ENCODE peak calls at places on chromosomes 12 and 14, in four cellular contexts. E, K, I and M are unnamed samples.

GRCh38 chr12:78442454-78442801 is 422.1 kb upstream of the SYT1 start:
- DNase-seq in E (peak; percentile 56), K (no peak), I (no peak), M (no peak)

GRCh38 chr12:128449146-128449894 is 182.3 kb downstream of the TMEM132C start:
- DNase-seq in E (no peak), K (no peak), I (no peak), M (no peak)

GRCh38 chr12:95262808-95263207 is 45.2 kb downstream of the VEZT start:
- DNase-seq in E (peak; percentile 14), K (peak; percentile 25), I (no peak), M (no peak)

GRCh38 chr12:126772171-126772864 is 1494.7 kb upstream of the TMEM132C start:
- DNase-seq in E (peak; percentile 2), K (peak; percentile 25), I (no peak), M (no peak)

GRCh38 chr12:30573145-30573544 is 122.5 kb downstream of the IPO8 start:
- DNase-seq in E (no peak), K (no peak), I (no peak), M (no peak)

GRCh38 chr14:36070056-36071043 is 106.2 kb downstream of the PTCSC3 start:
- DNase-seq in E (peak; percentile 64), K (peak; percentile 76), I (peak; percentile 70), M (peak; percentile 78)

GRCh38 chr14:101176535-101177205 is 273.1 kb upstream of the RTL1 start:
- DNase-seq in E (no peak), K (no peak), I (no peak), M (peak; percentile 17)

GRCh38 chr14:96564389-96564788 is 62.2 kb downstream of the PAPOLA start:
- DNase-seq in E (no peak), K (no peak), I (no peak), M (no peak)

GRCh38 chr14:36238666-36239363 is 62.3 kb upstream of the PTCSC3 start:
- DNase-seq in E (peak; percentile 70), K (no peak), I (no peak), M (no peak)

GRCh38 chr14:92607702-92608429 is 94.3 kb downstream of the RIN3 start:
- DNase-seq in E (peak; percentile 89), K (no peak), I (no peak), M (no peak)

GRCh38 chr12:122137681-122138080 is 36.3 kb downstream of the IL31 start:
- DNase-seq in E (no peak), K (peak; percentile 53), I (peak; percentile 82), M (peak; percentile 88)

GRCh38 chr12:26187429-26187828 is 7.9 kb upstream of the SSPN start:
- DNase-seq in E (no peak), K (peak; percentile 54), I (no peak), M (no peak)

GRCh38 chr12:65817866-65818265 is 6.4 kb upstream of the HMGA2 start:
- DNase-seq in E (no peak), K (peak; percentile 85), I (no peak), M (no peak)

GRCh38 chr14:75454963-75455546 is 27.2 kb downstream of the JDP2 start:
- DNase-seq in E (peak; percentile 76), K (peak; percentile 54), I (no peak), M (no peak)

GRCh38 chr14:90828642-90829487 is 12.6 kb upstream of the TTC7B start:
- DNase-seq in E (no peak), K (no peak), I (no peak), M (no peak)

GRCh38 chr12:55188573-55188972 is 32.3 kb upstream of the OR10A7 start:
- DNase-seq in E (no peak), K (no peak), I (no peak), M (no peak)

GRCh38 chr12:4630262-4630661 is 18.6 kb downstream of the AKAP3 start:
- DNase-seq in E (no peak), K (no peak), I (no peak), M (no peak)

GRCh38 chr12:89373772-89374572 is 21.7 kb upstream of the DUSP6 start:
- DNase-seq in E (peak; percentile 90), K (no peak), I (no peak), M (no peak)

DNA sequence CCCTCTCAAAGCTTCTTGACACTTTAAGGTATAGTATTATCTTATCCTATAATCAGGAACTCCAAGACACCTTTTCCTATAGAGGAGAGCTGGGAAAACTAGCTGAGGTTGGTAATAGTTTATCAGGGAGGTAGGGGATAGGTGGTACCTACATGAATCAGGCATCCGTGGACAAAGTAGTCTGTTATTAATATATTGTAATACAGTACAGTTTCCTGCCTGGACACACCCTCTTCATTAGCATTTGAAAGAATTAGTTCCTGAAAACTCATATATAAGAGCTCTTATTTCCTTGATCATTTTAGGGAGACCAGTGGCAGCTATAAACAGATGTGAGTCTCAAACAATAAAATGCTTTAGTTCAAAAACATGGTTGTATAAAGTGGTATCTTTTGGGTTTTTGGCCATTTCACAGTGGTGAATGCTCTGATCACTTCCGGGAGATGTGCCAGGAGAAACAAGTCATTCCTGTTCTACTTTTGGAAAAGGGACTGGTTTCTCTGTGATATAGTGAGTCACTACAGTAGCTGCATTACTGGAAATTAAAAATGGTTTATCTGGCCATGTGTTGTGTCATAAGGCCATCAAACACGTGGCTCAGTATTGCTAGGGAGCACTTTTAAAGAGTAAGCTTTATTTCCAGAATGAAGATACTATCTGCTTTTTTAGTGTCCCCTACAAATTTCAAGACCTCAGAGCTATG is 98.1 kb downstream of the KLRB1 start:
- DNase-seq in E (peak; percentile 73), K (no peak), I (no peak), M (no peak)
- H2BK120ac ChIP-seq in E (no peak overlapping the region), K (no peak overlapping the region), I (no peak overlapping the region), M (no peak overlapping the region)

GRCh38 chr14:102182901-102183619 is 43.4 kb downstream of the WDR20 start:
- DNase-seq in E (no peak), K (no peak), I (no peak), M (no peak)
- H3K56ac ChIP-seq in E (no peak overlapping the region), K (no peak overlapping the region), I (no peak overlapping the region), M (no peak overlapping the region)

DNA sequence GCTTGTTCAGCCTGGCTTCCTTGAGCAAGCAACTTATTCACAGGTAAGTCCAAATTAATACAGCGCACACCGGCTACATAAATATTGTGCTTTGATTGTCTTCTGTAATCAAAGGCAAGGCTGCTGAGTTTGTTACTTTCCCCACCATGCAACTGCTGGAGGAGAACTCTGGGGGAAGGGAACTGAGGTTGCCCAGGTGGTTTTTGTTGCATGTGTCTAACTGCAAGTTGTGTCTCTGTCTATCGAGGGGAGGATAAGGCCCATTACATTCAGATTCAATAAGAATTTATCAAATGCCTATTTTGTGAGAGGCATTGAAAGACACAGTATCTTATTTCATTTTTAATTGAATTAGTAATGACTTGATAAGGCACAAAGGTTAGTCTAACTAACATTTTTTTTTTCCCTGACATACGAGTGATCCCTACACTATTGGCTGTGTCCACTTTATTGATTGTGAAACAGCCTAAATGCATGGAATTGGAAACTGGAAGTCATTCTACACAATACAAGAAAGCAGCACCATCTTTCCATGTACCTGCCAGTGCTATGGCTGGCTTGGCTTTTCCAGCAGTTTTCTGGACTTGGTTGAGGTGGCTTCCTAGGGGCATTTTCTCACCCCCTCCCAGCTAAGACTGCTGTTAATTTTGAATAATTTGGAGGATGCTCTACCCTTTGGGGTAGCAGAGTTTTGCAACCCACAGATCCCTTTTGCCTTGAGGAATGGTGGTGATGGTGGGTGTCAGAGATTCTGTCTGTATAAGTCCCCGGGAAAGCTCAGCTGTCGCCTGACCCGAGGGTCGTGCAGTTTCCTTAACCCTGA is 943 bp upstream of the CHST11 start:
- DNase-seq in E (no peak), K (no peak), I (no peak), M (no peak)
- H2BK15ac ChIP-seq in E (no peak overlapping the region), K (no peak overlapping the region), I (no peak overlapping the region), M (no peak overlapping the region)

GRCh38 chr14:70213721-70214282 is 25.1 kb upstream of the SLC8A3 start:
- DNase-seq in E (no peak), K (peak; percentile 68), I (no peak), M (no peak)
- H2BK120ac ChIP-seq in E (no peak overlapping the region), K (no peak overlapping the region), I (no peak overlapping the region), M (no peak overlapping the region)

GRCh38 chr12:62335057-62335456 is 74.9 kb downstream of the USP15 start:
- DNase-seq in E (no peak), K (no peak), I (no peak), M (no peak)
- H3K56ac ChIP-seq in E (no peak overlapping the region), K (no peak overlapping the region), I (no peak overlapping the region), M (no peak overlapping the region)

GRCh38 chr12:109679716-109680520 is 33.7 kb upstream of the FAM222A start:
- DNase-seq in E (no peak), K (peak; percentile 45), I (no peak), M (peak; percentile 51)

GRCh38 chr12:109680521-109681030 is 33.0 kb upstream of the FAM222A start:
- DNase-seq in E (no peak), K (no peak), I (no peak), M (no peak)

GRCh38 chr12:109675411-109675810 is 38.2 kb upstream of the FAM222A start:
- DNase-seq in E (no peak), K (no peak), I (no peak), M (no peak)

GRCh38 chr12:109677323-109677722 is 36.3 kb upstream of the FAM222A start:
- DNase-seq in E (no peak), K (peak; percentile 54), I (no peak), M (no peak)

DNA sequence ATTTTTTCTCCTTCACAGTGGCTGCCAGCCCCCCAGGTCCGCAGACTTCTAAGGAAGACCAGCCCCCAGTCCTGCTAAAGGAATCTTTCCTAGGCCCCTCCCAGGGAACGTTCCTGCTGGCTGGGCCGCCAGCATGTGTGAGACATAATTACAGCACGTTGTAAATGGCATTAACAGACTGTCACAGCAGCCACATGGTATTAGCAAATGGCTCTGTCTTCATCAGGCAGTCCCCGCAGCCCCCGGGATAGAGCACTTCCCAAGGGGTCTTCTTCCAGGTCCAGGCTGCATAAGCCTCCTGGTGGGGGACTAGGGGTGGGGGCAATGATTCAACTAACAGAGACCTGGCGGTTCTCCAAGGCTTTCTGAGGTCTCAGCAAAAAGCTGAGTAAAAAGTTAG is 34.9 kb upstream of the FAM222A start:
- DNase-seq in E (no peak), K (peak; percentile 86), I (no peak), M (no peak)
- H2BK15ac ChIP-seq in E (no peak overlapping the region), K (no peak overlapping the region), I (no peak overlapping the region), M (no peak overlapping the region)

GRCh38 chr12:50929831-50930230 is 22.5 kb upstream of the HIGD1C start:
- DNase-seq in E (no peak), K (no peak), I (no peak), M (no peak)
- H2BK120ac ChIP-seq in E (no peak overlapping the region), K (no peak overlapping the region), I (no peak overlapping the region), M (no peak overlapping the region)

GRCh38 chr12:102182635-102183034 is 15.0 kb downstream of the PMCH start:
- DNase-seq in E (no peak), K (no peak), I (no peak), M (no peak)
- H3K56ac ChIP-seq in E (no peak overlapping the region), K (no peak overlapping the region), I (no peak overlapping the region), M (no peak overlapping the region)

DNA sequence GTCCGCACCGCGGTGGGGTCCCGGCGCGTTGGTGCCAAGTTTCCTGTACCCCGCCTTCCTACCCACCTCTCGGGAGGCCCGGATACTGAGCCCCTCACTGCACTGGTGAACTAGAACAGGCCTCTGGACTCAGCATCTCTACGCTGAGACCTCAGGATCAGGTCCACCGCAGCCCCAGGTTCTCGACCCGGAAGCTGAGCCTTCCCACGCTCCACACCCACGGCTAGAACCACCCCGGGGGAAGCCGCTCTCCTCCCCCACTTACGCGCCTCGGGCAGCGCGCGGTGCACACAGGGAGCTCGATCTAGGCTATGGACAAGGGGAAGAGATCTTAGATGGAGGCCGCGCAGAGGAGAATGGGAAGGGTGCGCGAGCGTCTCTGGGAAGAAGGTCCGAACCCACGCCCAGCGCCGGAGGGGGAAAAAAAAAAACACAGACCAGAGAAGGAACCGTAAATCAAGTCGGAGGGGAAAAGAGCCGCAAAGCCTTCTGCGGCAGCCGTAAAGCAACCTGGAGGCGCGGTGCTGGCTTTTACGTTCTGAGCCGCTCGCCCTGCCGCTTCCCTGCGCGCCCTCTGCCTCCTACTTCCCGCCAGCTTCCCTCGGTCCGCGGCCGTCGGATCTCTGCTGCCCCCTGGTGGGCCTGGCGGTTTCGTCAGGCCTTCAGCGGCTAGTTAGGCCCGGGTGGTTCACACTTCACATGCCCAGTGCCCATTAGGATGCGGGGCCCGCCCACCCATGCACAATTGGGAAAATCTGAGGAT is at the start of gene RAD52:
- DNase-seq in E (peak; percentile 99), K (peak; percentile 100), I (peak; percentile 100), M (peak; percentile 100)
- H2BK15ac ChIP-seq in E (no peak within 1 kb of the TSS), K (no peak within 1 kb of the TSS), I (no peak within 1 kb of the TSS), M (no peak within 1 kb of the TSS)